ENCODE peak calls at places on chromosomes 1 and 21, in eight cellular contexts. T is lower lobe of right lung, V is tibial artery, E is heart right ventricle, Z is iPS DF 6.9, L is neuronal stem cell, F is body of pancreas, A is adrenal gland. K is an unnamed sample.

GRCh38 chr21:35045539-35046222 is 3.4 kb downstream of the RUNX1 start:
- DNase-seq in T (no peak), V (no peak), E (no peak), Z (no peak), L (no peak), F (no peak), A (no peak), K (no peak)

GRCh38 chr1:100188617-100189016 is 10.6 kb upstream of the LRRC39 start:
- DNase-seq in T (no peak), V (no peak), E (peak), Z (no peak), L (no peak), F (no peak), A (peak), K (no peak)

GRCh38 chr1:206631085-206631509 is 4.2 kb upstream of the DYRK3 start:
- DNase-seq in T (no peak), V (peak), E (peak), Z (peak), L (peak), F (peak), A (peak), K (no peak)

GRCh38 chr1:207863893-207864535 is 46.9 kb downstream of the CD34 start:
- DNase-seq in T (no peak), V (no peak), E (no peak), Z (no peak), L (no peak), F (no peak), A (no peak), K (no peak)

GRCh38 chr21:15221799-15222386 is 157.1 kb upstream of the NRIP1 start:
- DNase-seq in T (peak), V (no peak), E (peak), Z (peak), L (peak), F (no peak), A (peak), K (no peak)

GRCh38 chr1:225845633-225846259 is 35.8 kb downstream of the EPHX1 start:
- DNase-seq in T (peak), V (peak), E (peak), Z (peak), L (peak), F (peak), A (peak), K (peak)

GRCh38 chr1:90963651-90964050 is 58.2 kb downstream of the ZNF644 start:
- DNase-seq in T (no peak), V (no peak), E (no peak), Z (no peak), L (no peak), F (no peak), A (no peak), K (no peak)

GRCh38 chr1:56073614-56074356 is 505.6 kb downstream of the PLPP3 start:
- DNase-seq in T (no peak), V (peak), E (peak), Z (no peak), L (no peak), F (peak), A (peak), K (no peak)

GRCh38 chr1:7727816-7728477 is 43.1 kb upstream of the VAMP3 start:
- DNase-seq in T (no peak), V (no peak), E (no peak), Z (no peak), L (no peak), F (no peak), A (no peak), K (no peak)

GRCh38 chr1:228304766-228305395 is 97.0 kb downstream of the OBSCN start:
- DNase-seq in T (no peak), V (no peak), E (no peak), Z (no peak), L (no peak), F (no peak), A (no peak), K (no peak)

GRCh38 chr1:202163281-202164270 is 3.2 kb upstream of the PTPN7 start:
- DNase-seq in T (no peak), V (no peak), E (no peak), Z (no peak), L (no peak), F (no peak), A (no peak), K (no peak)

GRCh38 chr1:184022651-184023050 is 14.9 kb downstream of the COLGALT2 start:
- DNase-seq in T (no peak), V (no peak), E (peak), Z (no peak), L (no peak), F (peak), A (no peak), K (no peak)

GRCh38 chr1:15947382-15948090 is 28.4 kb downstream of the ZBTB17 start:
- DNase-seq in T (no peak), V (no peak), E (no peak), Z (no peak), L (no peak), F (no peak), A (peak), K (no peak)

GRCh38 chr1:74246266-74246665 is 11.1 kb downstream of the TNNI3K start:
- DNase-seq in T (no peak), V (no peak), E (no peak), Z (no peak), L (no peak), F (no peak), A (no peak), K (no peak)

GRCh38 chr1:216700779-216701178 is 22.4 kb downstream of the ESRRG start:
- DNase-seq in T (no peak), V (no peak), E (no peak), Z (no peak), L (no peak), F (no peak), A (no peak), K (no peak)

GRCh38 chr1:175095978-175096611 is 28.5 kb downstream of the TNN start:
- DNase-seq in T (no peak), V (no peak), E (no peak), Z (no peak), L (no peak), F (no peak), A (no peak), K (no peak)

GRCh38 chr1:17837631-17838030 is 82.5 kb downstream of the ACTL8 start:
- DNase-seq in T (no peak), V (no peak), E (no peak), Z (no peak), L (no peak), F (no peak), A (no peak), K (no peak)

GRCh38 chr1:29267341-29268070 is 31.2 kb downstream of the PTPRU start:
- DNase-seq in T (peak), V (no peak), E (no peak), Z (no peak), L (no peak), F (no peak), A (no peak), K (no peak)

GRCh38 chr1:25971882-25972180 is 26.0 kb downstream of the PAFAH2 start:
- DNase-seq in T (no peak), V (no peak), E (no peak), Z (no peak), L (no peak), F (no peak), A (no peak), K (no peak)

GRCh38 chr21:38626311-38626710 is 128.0 kb upstream of the ERG start:
- DNase-seq in T (no peak), V (no peak), E (no peak), Z (no peak), L (no peak), F (no peak), A (no peak), K (no peak)

GRCh38 chr1:62784509-62785365 is 805 bp downstream of the ATG4C start:
- DNase-seq in T (no peak), V (no peak), E (no peak), Z (no peak), L (no peak), F (no peak), A (no peak), K (no peak)

GRCh38 chr1:24556414-24556795 is 518 bp downstream of the NCMAP start:
- DNase-seq in T (no peak), V (no peak), E (no peak), Z (no peak), L (no peak), F (no peak), A (no peak), K (no peak)
- H3K4me3 ChIP-seq in T (peak), V (no peak), E (peak), Z (peak), L (no peak), F (peak), A (no peak), K (peak)

DNA sequence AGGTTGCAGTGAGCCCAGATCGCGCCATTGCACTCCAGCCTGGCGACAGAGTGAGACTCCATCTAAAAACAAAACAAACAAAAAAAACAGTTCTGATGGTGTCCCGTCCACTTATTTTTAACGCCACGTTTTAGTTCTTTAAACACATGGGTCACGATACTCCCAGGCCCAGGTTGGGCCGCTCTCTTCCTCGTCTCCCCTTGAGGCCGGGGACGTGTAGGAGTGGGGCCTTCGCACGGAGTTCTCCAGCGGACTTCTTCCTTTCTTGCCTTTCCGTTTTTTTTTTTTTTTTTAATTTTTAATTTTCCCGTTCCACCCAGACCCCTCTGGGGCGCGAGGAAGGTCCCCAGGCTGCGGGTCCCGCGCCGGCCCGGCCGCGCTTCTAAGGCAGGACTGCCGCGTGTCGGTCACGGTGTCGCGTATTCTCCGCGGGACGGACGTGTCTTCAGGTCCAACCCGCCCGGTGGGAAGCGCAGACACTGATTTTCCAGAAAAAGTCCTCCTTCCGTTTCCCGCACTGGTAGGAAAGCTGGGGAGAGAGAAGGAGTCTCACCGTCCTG is 47.5 kb upstream of the SLC19A1 start:
- DNase-seq in T (peak), V (no peak), E (no peak), Z (no peak), L (no peak), F (no peak), A (no peak), K (no peak)
- H3K4me3 ChIP-seq in T (peak), V (peak), E (peak), Z (peak), L (no peak), F (no peak), A (no peak), K (no peak)

GRCh38 chr1:31937300-31938183 is 626 bp downstream of the PTP4A2 start:
- DNase-seq in T (peak), V (peak), E (peak), Z (no peak), L (no peak), F (peak), A (peak), K (no peak)
- H3K4me3 ChIP-seq in T (peak), V (peak), E (peak), Z (peak), L (peak), F (peak), A (peak), K (peak)

GRCh38 chr21:41506005-41506404 is 2.0 kb downstream of the TMPRSS2 start:
- DNase-seq in T (no peak), V (no peak), E (no peak), Z (no peak), L (no peak), F (peak), A (no peak), K (no peak)
- H3K4me3 ChIP-seq in T (peak), V (no peak), E (no peak), Z (no peak), L (no peak), F (peak), A (no peak), K (peak)

DNA sequence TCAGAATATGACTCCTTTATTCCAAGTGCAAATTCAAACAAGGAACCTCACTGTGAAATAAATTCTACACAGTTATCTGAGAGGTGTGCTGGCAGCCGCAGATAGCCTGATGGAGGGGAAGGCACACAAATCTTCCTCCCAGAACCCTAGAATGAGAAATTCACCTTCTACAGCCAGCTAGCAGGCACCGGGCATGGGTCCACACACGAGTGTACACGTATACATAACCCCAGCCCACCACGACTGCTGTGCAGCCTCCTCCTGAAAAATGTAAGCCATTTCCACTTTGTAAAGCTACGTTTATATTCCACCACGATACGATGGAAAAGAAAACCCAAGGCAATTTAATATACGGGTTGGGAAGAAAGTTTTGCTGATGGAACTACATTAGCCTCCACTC is 1.8 kb downstream of the BTG3 start:
- DNase-seq in T (no peak), V (peak), E (no peak), Z (no peak), L (no peak), F (peak), A (no peak), K (no peak)
- H3K4me3 ChIP-seq in T (peak), V (peak), E (peak), Z (no peak), L (peak), F (no peak), A (no peak), K (peak)

DNA sequence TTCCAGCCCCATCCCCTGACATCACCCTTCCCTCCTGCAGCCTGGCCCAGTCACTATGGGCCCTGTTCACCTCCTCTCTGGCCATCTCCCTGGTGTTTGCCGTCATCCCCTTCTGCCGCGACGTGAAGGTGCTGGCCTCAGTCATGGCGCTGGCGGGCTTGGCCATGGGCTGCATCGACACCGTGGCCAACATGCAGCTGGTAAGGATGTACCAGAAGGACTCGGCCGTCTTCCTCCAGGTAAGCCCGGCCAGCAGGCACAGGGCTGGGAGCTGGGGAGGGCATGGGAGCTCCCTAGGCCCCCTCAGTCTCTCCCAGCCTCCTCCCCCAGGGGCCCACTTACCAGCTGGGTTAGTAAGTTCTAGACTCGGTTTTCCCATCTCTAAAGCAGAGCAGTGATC is 52.1 kb downstream of the ELK4 start:
- DNase-seq in T (no peak), V (no peak), E (no peak), Z (no peak), L (no peak), F (peak), A (no peak), K (no peak)
- H3K4me3 ChIP-seq in T (no peak), V (no peak), E (no peak), Z (no peak), L (no peak), F (no peak), A (no peak), K (no peak)

GRCh38 chr1:98210064-98210463 is 289.2 kb upstream of the DPYD start:
- DNase-seq in T (no peak), V (no peak), E (no peak), Z (no peak), L (peak), F (no peak), A (no peak), K (no peak)
- H3K4me3 ChIP-seq in T (no peak), V (no peak), E (no peak), Z (no peak), L (no peak), F (no peak), A (no peak), K (no peak)

K was measured in Panc1.